ENCODE peak calls at places on chromosome 2, in seven cellular contexts. G, A, R, V, O, J and N are unnamed samples.

GRCh38 chr2:121217627-121218026 is 67.4 kb downstream of the TFCP2L1 start:
- DNase-seq in V (no peak), G (no peak), R (no peak), O (no peak), J (no peak), A (no peak), N (no peak)

GRCh38 chr2:237932731-237933131 is 34.1 kb upstream of the UBE2F start:
- DNase-seq in V (no peak), R (no peak), G (no peak), A (no peak), J (peak), O (peak), N (peak)

GRCh38 chr2:19674051-19675002 is 227.5 kb downstream of the TTC32 start:
- DNase-seq in G (no peak), J (peak), V (no peak), O (no peak), A (no peak), R (no peak), N (no peak)

GRCh38 chr2:86028763-86029381 is 76.8 kb downstream of the POLR1A start:
- DNase-seq in R (no peak), G (no peak), V (no peak), O (no peak), A (no peak), J (no peak), N (no peak)

GRCh38 chr2:68741805-68742306 is 7.2 kb downstream of the ARHGAP25 start:
- DNase-seq in O (no peak), R (no peak), A (peak), V (no peak), J (peak), G (no peak), N (no peak)

GRCh38 chr2:105252271-105252670 is 10.7 kb downstream of the GPR45 start:
- DNase-seq in A (no peak), O (no peak), R (no peak), G (no peak), V (no peak), J (no peak), N (no peak)

GRCh38 chr2:158845869-158846268 is 50.8 kb downstream of the DAPL1 start:
- DNase-seq in V (no peak), A (no peak), G (no peak), O (peak), J (peak), R (no peak), N (no peak)

GRCh38 chr2:122706757-122707223 is 951.3 kb downstream of the TSN start:
- DNase-seq in G (no peak), R (no peak), V (no peak), A (no peak), O (no peak), J (no peak), N (no peak)

GRCh38 chr2:15939556-15939853 is 845 bp upstream of the MYCN start:
- DNase-seq in J (no peak), A (no peak), G (no peak), R (peak), O (no peak), V (no peak), N (peak)

GRCh38 chr2:134169788-134170187 is 84.1 kb upstream of the MGAT5 start:
- DNase-seq in A (peak), R (no peak), J (no peak), O (no peak), G (no peak), V (no peak), N (no peak)

GRCh38 chr2:173187911-173188788 is 112.5 kb downstream of the MAP3K20 start:
- DNase-seq in R (no peak), V (no peak), G (no peak), J (peak), O (peak), A (no peak), N (no peak)

GRCh38 chr2:130836501-130837174 is at the start of gene ARHGEF4:
- DNase-seq in A (peak), R (peak), G (peak), O (no peak), V (no peak), J (peak), N (peak)

GRCh38 chr2:96525211-96525507 is 11.4 kb upstream of the ARID5A start:
- DNase-seq in R (no peak), J (no peak), O (no peak), A (no peak), V (no peak), G (no peak), N (no peak)

GRCh38 chr2:46876741-46877384 is 38.7 kb downstream of the MCFD2 start:
- DNase-seq in G (no peak), V (no peak), J (peak), O (peak), A (no peak), R (peak), N (no peak)

GRCh38 chr2:71948781-71949536 is 198.7 kb downstream of the CYP26B1 start:
- DNase-seq in A (no peak), R (no peak), J (peak), V (no peak), O (no peak), G (no peak), N (no peak)

GRCh38 chr2:199024224-199024623 is 433.5 kb downstream of the SATB2 start:
- DNase-seq in O (no peak), A (no peak), V (no peak), R (no peak), J (no peak), G (no peak), N (no peak)

GRCh38 chr2:104262714-104263113 is 591.2 kb upstream of the POU3F3 start:
- DNase-seq in R (no peak), J (no peak), A (no peak), O (no peak), G (no peak), V (no peak), N (no peak)

GRCh38 chr2:9761547-9761946 is 81.7 kb upstream of the TAF1B start:
- DNase-seq in V (no peak), R (no peak), G (no peak), O (no peak), J (peak), A (no peak), N (no peak)

GRCh38 chr2:105403785-105404698 is 5.2 kb upstream of the FHL2 start:
- DNase-seq in O (peak), G (no peak), A (no peak), R (peak), J (peak), V (peak), N (no peak)

GRCh38 chr2:18262601-18263000 is 297.9 kb downstream of the RDH14 start:
- DNase-seq in G (no peak), V (no peak), R (no peak), O (no peak), J (no peak), A (no peak), N (no peak)

GRCh38 chr2:147558620-147559019 is 286.2 kb upstream of the ACVR2A start:
- DNase-seq in J (no peak), G (no peak), A (no peak), R (no peak), V (no peak), O (no peak), N (no peak)

GRCh38 chr2:26144953-26145680 is 27.8 kb upstream of the GAREM2 start:
- DNase-seq in J (peak), A (peak), R (peak), V (no peak), O (peak), G (peak), N (peak)

GRCh38 chr2:43293744-43294695 is 67.6 kb upstream of the ZFP36L2 start:
- DNase-seq in G (no peak), A (peak), R (peak), J (peak), V (peak), O (peak), N (peak)

GRCh38 chr2:102114290-102114721 is 28.2 kb upstream of the IL1R1 start:
- DNase-seq in R (no peak), J (no peak), G (no peak), O (peak), V (no peak), A (no peak), N (no peak)

GRCh38 chr2:203599509-203599908 is 64.4 kb upstream of the RAPH1 start:
- DNase-seq in O (no peak), G (no peak), V (no peak), J (no peak), R (no peak), A (no peak), N (no peak)

GRCh38 chr2:191369034-191369433 is 123.8 kb downstream of the MYO1B start:
- DNase-seq in G (no peak), V (no peak), O (no peak), R (no peak), J (peak), A (no peak), N (no peak)

GRCh38 chr2:176136375-176137248 is 7.1 kb downstream of the HOXD8 start:
- DNase-seq in O (no peak), R (no peak), J (peak), G (no peak), V (no peak), A (no peak), N (no peak)

GRCh38 chr2:46815121-46815802 is 100.3 kb downstream of the MCFD2 start:
- DNase-seq in J (peak), V (peak), A (peak), G (no peak), R (no peak), O (no peak), N (no peak)

GRCh38 chr2:230492107-230492506 is 76.1 kb downstream of the SP100 start:
- DNase-seq in O (no peak), R (no peak), A (no peak), G (no peak), V (no peak), J (no peak), N (no peak)

GRCh38 chr2:231709981-231710750 is 1.8 kb downstream of the PTMA start:
- DNase-seq in G (peak), J (peak), A (peak), V (peak), R (peak), O (peak), N (peak)

GRCh38 chr2:119702918-119703401 is 24.0 kb downstream of the TMEM177 start:
- DNase-seq in G (peak), J (peak), R (peak), V (peak), A (peak), O (peak), N (peak)

GRCh38 chr2:241849616-241850543 is 8.8 kb downstream of the PDCD1 start:
- DNase-seq in R (no peak), J (no peak), G (no peak), V (no peak), A (no peak), O (no peak), N (peak)

GRCh38 chr2:235834781-235835180 is 333.4 kb downstream of the GBX2 start:
- DNase-seq in V (no peak), O (no peak), J (no peak), A (no peak), G (no peak), R (no peak), N (no peak)

GRCh38 chr2:46548103-46548486 is 68.7 kb downstream of the TMEM247 start:
- DNase-seq in V (no peak), R (no peak), G (no peak), O (no peak), A (no peak), J (no peak), N (no peak)

GRCh38 chr2:121530210-121530562 is 494 bp upstream of the RNU4ATAC start:
- DNase-seq in O (peak), J (peak), R (peak), V (peak), G (peak), A (no peak), N (peak)

DNA sequence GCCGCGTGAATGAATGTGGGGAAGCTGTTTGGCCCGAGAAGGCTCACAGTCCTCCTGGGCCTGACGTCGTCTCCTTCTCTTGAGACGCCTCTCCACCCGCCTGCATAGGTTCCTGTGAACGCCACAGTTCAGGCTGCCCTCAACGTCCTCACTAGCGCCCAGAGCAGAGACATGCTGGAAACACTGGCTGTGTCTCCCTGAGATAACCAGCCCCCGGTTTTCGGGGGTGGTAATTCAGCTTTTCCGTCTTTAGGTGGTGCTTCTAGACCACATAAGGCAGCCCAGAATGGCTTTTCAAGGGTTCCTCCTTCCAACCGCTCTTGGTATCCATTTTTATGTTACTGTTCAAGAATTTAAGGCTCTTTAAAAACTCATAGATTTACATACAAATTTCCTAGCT is 110.4 kb upstream of the PXDN start:
- DNase-seq in J (peak), V (no peak), G (no peak), O (peak), R (peak), A (peak), N (peak)
- TF ChIP-seq CTCF in J (no peak), V (no peak), G (peak), O (peak), R (peak), A (peak), N (no peak)

DNA sequence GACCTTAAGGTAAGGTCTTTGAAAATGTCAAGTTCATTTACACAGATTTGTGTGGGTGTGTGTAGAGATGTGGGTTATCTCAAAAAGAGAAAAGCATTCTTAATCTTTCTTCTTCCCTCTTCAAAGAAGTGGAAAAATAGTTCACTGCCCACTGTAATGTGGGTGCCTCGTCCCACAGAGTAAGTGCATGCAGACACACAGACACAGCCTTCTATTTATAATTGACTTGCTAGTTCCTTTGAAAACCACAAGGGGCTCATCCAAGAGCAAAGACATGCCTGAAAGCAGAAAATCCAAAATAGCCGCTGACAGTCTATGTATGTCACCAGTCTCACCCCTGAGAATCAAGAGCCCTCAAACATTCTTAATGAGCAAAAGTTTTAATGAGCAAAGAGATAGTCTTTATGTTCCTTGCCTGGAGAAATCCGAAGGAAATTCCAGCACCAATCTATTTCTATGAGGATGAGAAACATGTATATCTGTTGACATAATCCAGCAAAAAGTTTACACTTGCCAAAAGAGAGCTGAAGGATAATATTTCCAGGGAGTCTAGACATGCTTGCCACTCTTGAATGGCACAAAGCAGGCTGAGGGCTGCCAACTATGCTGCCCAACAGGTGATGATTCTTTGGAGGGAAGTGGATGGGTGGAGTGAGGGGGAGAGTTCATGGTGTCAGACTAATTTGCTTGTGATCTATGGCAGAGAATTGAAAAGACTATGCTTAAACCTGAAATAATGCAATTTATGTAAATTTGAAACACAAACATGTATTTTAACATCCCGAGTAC is 93.9 kb downstream of the ACVR1 start:
- DNase-seq in O (no peak), G (no peak), V (peak), J (no peak), R (no peak), A (peak), N (no peak)
- TF ChIP-seq CTCF in O (peak), G (peak), V (peak), J (peak), R (no peak), A (peak), N (no peak)

DNA sequence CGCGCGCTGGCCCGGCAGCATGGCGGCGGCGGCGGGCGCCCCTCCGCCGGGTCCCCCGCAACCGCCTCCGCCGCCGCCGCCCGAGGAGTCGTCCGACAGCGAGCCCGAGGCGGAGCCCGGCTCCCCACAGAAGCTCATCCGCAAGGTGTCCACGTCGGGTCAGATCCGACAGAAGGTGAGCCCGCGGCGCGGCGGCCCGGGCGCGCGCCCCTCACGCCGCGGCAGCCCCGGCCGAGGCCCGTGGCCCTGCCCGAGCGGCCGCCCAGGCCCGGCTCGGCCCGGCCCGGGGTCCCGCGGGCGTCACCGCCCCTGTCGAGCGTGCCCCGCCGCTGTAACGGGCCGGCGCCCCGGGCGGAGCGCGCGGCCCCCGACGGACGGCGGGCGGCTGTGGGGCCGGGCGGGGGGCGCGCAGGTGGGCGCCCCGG is 218 bp downstream of the DGKD start:
- DNase-seq in V (no peak), G (no peak), R (no peak), O (no peak), J (no peak), A (no peak), N (no peak)
- TF ChIP-seq CTCF in V (no peak), G (no peak), R (no peak), O (no peak), J (no peak), A (no peak), N (no peak)

GRCh38 chr2:38565333-38565732 is 37.4 kb downstream of the HNRNPLL start:
- DNase-seq in O (no peak), J (no peak), A (no peak), G (no peak), R (no peak), V (no peak), N (no peak)
- TF ChIP-seq CTCF in O (no peak), J (no peak), A (no peak), G (no peak), R (no peak), V (no peak), N (no peak)

DNA sequence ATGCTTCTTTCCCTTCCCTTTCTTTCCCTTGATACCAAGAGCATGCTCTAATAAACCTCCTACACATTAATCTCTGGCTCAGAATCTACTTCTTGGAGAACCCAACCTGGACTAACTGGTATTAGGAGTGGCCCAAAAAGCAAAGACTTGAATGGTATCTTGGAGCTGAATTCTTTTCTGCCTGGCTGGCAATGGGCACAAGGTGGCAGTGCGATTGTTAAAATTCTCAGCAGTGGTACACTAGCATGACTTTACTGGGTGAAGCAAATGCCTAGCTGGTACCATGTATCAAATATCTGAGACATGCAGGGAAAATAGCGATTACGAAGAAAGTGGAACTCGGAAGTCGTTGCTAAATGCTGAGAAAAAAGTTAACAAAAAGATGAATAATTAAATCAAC is 376.1 kb downstream of the XIRP2 start:
- DNase-seq in O (peak), G (no peak), R (no peak), V (no peak), J (peak), A (peak), N (no peak)
- TF ChIP-seq CTCF in O (peak), G (peak), R (no peak), V (no peak), J (no peak), A (no peak), N (no peak)